ENCODE peak calls at places on chromosomes 3 and 15, in six cellular contexts. V is CD4-positive, alpha-beta T cell; O is cardiac muscle cell; U is NT2/D1; K is aorta; W is AG04450. C is an unnamed sample. For H3K9me3, the result is how much of the 10 kb centered on the place peaks cover.

GRCh38 chr3:98557324-98558010 is 25.7 kb downstream of the GPR15 start:
- DNase-seq in U (no peak), K (no peak), V (no peak), W (no peak), O (no peak), C (no peak)

GRCh38 chr15:57752840-57753239 is 46.3 kb downstream of the POLR2M start:
- DNase-seq in K (no peak), U (no peak), W (no peak), V (no peak), O (no peak), C (no peak)

GRCh38 chr15:57610130-57610529 is 18.4 kb downstream of the MYZAP start:
- DNase-seq in U (no peak), K (no peak), W (no peak), V (no peak), O (peak), C (no peak)

GRCh38 chr3:51975857-51976549 is 1.1 kb downstream of the ABHD14A start:
- DNase-seq in V (no peak), U (no peak), W (no peak), K (peak), O (peak), C (no peak)

GRCh38 chr15:62390793-62391543 is 225.9 kb upstream of the C2CD4B start:
- DNase-seq in U (peak), K (peak), W (no peak), V (no peak), O (peak), C (no peak)

GRCh38 chr3:12556243-12556722 is 604 bp upstream of the MKRN2 start:
- DNase-seq in W (no peak), U (no peak), O (no peak), V (no peak), K (no peak), C (no peak)

GRCh38 chr3:47772788-47773187 is 8.9 kb downstream of the SMARCC1 start:
- DNase-seq in O (no peak), U (no peak), W (no peak), K (no peak), V (no peak), C (no peak)

GRCh38 chr3:86969500-86970189 is 21.3 kb downstream of the VGLL3 start:
- DNase-seq in U (peak), V (no peak), K (no peak), W (no peak), O (peak), C (no peak)

GRCh38 chr3:12807066-12807465 is 10.6 kb downstream of the CAND2 start:
- DNase-seq in W (no peak), K (peak), U (no peak), V (no peak), O (no peak), C (no peak)

GRCh38 chr3:170240671-170241070 is 18.4 kb downstream of the PRKCI start:
- DNase-seq in K (no peak), O (no peak), U (no peak), W (no peak), V (no peak), C (no peak)

GRCh38 chr3:105904251-105904650 is 35.4 kb upstream of the CBLB start:
- DNase-seq in V (no peak), U (no peak), O (no peak), W (no peak), K (no peak), C (no peak)

GRCh38 chr3:126454799-126455198 is 20.9 kb downstream of the ZXDC start:
- DNase-seq in V (no peak), K (no peak), O (no peak), U (no peak), W (no peak), C (no peak)

GRCh38 chr3:20997183-20997582 is 753.8 kb downstream of the ZNF385D start:
- DNase-seq in O (no peak), W (no peak), K (no peak), V (no peak), U (no peak), C (no peak)
- H3K9me3 ChIP-seq in O (under half), W (under half), K (under half), V (under half), U (under half), C (under half)

GRCh38 chr3:197718904-197719303 is 17.8 kb downstream of the RUBCN start:
- DNase-seq in O (peak), V (no peak), W (peak), U (no peak), K (no peak), C (no peak)

DNA sequence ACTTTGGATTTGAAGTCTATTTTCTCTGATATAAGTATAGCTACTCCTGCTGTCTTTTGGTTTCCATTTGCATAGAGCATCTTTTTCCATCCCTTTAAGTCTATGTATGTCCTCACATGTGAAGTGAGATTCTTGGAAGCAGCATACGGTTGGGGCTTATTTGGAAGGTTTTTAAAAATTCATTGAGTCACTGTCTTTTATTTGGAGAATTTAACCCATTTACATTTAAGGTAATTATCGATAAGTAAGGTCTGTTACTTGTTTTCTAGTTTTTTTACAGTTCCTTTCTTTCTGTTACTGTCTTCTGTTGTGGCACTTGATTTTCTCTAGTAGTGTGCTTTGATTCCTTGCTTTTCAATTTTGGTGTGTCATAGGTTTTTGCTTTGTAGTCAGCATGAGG is 14.0 kb downstream of the RUBCN start:
- DNase-seq in K (no peak), W (no peak), U (no peak), V (no peak), O (no peak), C (no peak)
- H3K9me3 ChIP-seq in K (under half), W (under half), U (under half), V (under half), O (under half), C (under half)

DNA sequence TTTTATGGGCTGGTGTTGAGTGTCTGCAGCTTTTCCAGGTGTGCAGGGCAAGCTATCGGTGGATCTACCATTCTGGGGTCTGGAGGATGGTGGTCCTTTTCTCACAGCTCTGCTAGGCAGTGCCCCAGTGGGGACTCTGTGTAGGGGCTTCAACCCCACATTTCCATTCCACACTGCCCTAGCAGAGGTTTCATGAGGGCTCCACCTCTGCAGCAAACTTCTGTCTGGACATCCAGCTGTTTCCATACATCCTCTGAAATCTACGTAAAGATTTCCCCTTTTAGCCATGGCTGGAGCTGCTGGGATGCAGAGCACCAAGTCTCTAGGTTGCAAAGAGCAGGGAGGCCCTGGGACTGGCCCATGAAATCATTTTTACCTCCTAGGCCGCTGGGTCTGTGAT is 11.6 kb downstream of the RFX7 start:
- DNase-seq in K (no peak), O (no peak), W (no peak), V (no peak), U (no peak), C (no peak)
- H3K9me3 ChIP-seq in K (under half), O (under half), W (under half), V (half or more), U (half or more), C (under half)

DNA sequence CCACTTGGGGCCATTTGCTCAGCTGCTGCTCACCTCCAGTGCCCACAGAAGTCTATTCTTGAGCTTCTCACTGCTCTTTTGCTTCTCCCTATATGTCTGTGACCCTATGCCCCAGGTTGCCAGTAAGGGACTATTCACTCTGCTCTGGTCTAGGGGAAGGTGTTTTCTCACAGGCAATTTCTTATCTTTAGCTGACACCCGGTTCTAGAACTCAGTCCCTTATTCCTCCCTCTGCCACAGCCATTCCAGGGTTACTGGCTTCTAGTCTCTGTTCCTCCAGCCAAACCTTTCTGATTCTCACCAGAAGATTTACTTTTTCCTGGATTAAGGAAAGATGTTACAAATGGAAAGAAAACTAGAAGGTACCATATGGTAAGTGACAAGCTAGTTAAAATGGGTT is 574.0 kb downstream of the NTRK3 start:
- DNase-seq in W (no peak), K (no peak), V (no peak), U (no peak), O (no peak), C (no peak)
- H3K9me3 ChIP-seq in W (under half), K (under half), V (under half), U (under half), O (under half), C (under half)

DNA sequence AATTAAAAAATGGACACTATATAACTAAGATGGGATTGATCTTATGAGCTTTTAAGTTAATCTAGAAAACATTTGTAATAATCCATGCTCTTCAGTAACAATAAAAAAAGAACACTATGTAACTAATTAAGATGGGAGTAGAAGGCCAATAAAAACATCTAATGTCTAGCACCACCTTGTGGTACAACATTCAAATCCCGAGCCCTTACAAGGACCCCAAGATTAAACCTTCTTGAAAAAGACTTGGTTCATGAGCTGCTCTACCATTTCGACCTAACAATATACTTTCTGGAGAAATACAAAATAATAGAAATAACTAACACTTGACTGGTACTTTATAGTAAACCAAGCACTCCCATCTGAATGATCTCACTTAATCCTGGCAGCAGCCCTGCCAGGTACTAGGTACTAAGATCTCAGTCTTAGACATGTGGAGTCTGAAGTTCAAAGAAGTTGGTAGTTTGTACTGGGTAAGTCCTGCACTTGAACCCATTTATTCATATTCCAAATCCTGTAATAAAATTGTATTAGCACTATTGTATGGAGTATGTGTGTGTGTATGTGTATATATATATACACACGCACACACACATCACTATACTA is 21.8 kb downstream of the METTL6 start:
- DNase-seq in U (peak), V (no peak), O (peak), W (peak), K (no peak), C (no peak)
- H3K9me3 ChIP-seq in U (under half), V (under half), O (under half), W (under half), K (under half), C (under half)

DNA sequence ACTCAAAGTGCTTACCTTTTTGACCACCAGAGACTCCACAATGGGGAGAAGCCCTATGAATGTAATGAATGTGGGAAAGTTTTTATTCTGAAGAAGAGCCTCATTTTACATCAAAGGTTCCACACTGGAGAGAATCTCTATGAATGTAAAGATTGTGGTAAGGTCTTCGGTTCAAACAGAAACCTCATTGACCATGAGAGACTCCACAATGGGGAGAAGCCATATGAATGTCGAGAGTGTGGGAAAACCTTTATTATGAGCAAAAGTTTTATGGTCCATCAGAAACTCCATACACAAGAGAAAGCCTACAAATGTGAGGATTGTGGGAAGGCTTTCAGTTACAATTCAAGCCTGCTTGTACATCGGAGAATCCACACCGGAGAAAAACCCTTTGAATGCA is 5.5 kb upstream of the ZNF35 start:
- DNase-seq in O (no peak), W (no peak), V (no peak), K (no peak), U (no peak), C (no peak)
- H3K9me3 ChIP-seq in O (under half), W (under half), V (half or more), K (under half), U (under half), C (under half)

GRCh38 chr15:25242166-25242879 is 196.5 kb downstream of the UBE3A start:
- DNase-seq in W (no peak), V (no peak), O (no peak), U (no peak), K (peak), C (peak)
- H3K9me3 ChIP-seq in W (half or more), V (under half), O (under half), U (under half), K (under half), C (under half)

GRCh38 chr15:25236143-25236860 is 202.5 kb downstream of the UBE3A start:
- DNase-seq in O (no peak), V (no peak), U (no peak), K (peak), W (no peak), C (no peak)
- H3K9me3 ChIP-seq in O (under half), V (under half), U (under half), K (under half), W (half or more), C (under half)

DNA sequence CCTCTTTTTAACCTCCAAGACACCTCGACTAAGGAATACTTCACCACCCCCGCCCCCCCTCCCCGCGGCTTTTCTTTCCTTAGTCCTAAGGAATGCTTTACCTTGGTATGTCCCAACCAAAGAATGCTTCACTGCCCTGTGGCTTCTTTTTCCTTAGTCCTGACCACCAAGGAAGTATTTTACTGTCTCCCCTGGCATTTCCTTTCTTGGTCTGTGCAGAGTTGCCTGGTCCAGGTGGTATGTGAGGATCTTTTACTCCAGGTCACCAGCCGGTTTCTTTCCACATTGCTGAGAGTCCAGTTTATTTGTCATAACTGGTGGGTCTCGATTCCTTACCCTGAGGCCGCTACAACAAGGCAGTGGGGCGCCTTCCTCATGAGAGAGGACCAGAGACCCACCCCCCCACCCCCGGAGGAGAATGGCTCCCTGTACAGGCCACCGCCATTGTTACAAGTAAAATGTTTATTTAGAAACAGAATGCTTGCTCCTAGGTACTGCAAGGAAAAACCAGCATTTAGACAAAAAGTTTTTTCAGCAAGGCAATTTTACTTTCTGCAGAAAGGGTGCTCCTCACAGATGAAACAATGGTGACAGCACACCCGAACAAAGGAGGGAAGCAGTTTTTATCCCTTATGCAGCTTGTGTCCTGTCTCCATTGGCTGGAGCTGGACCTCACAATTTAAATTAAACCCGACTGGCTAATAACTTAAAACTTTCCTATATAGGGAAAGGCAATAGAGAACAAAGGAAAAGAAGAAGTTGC is 23.1 kb upstream of the MTHFS start:
- DNase-seq in V (no peak), O (no peak), W (no peak), U (no peak), K (no peak), C (no peak)
- H3K9me3 ChIP-seq in V (half or more), O (under half), W (half or more), U (half or more), K (under half), C (under half)

DNA sequence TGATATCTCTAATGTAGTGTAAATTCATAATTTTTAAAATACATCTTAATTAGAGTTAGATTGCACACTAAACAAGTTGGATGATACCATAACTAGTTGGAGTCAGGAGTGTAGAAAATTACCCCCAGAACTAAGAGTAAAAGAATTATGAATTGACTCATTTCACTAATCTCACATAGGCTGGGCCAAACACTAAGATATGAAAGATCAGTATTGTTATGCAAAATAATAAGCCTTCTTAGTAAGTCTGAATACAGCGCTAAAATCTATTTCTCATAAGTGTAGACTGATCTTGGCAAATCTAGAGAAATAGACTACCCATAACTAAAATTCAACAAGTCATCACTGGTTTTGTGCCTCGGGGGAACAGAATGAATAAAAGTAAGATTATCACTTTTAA is 979.0 kb downstream of the ROBO1 start:
- DNase-seq in V (no peak), W (no peak), U (no peak), K (no peak), O (no peak), C (no peak)
- H3K9me3 ChIP-seq in V (under half), W (under half), U (under half), K (under half), O (under half), C (under half)

C was measured in T-helper 17 cell.